ENCODE peak calls at places on chromosome 13, in seven cellular contexts. N, P, A, X, O, R and M are unnamed samples.

GRCh38 chr13:66402071-66402470 is 828.1 kb downstream of the PCDH9 start:
- DNase-seq in N (no peak), P (no peak), A (no peak), X (no peak), O (no peak), R (no peak), M (no peak)

GRCh38 chr13:26323127-26323526 is 69.2 kb downstream of the CDK8 start:
- DNase-seq in N (no peak), P (no peak), A (no peak), X (no peak), O (no peak), R (no peak), M (no peak)

GRCh38 chr13:39284801-39285388 is 246.6 kb downstream of the NHLRC3 start:
- DNase-seq in N (no peak), P (no peak), A (no peak), X (no peak), O (no peak), R (peak), M (no peak)

GRCh38 chr13:114179087-114179658 is at the start of gene CFAP97D2:
- DNase-seq in N (no peak), P (no peak), A (no peak), X (no peak), O (no peak), R (no peak), M (no peak)

GRCh38 chr13:59363950-59364349 is 799.8 kb downstream of the DIAPH3 start:
- DNase-seq in N (no peak), P (no peak), A (no peak), X (no peak), O (no peak), R (no peak), M (no peak)

GRCh38 chr13:45627656-45628055 is 12.1 kb upstream of the ERICH6B start:
- DNase-seq in N (no peak), P (no peak), A (no peak), X (no peak), O (no peak), R (no peak), M (no peak)

GRCh38 chr13:71867101-71867814 is at the start of gene DACH1:
- DNase-seq in N (no peak), P (no peak), A (peak), X (no peak), O (peak), R (peak), M (peak)

GRCh38 chr13:36764957-36765356 is 54.1 kb upstream of the RFXAP start:
- DNase-seq in N (no peak), P (no peak), A (no peak), X (no peak), O (no peak), R (no peak), M (no peak)

GRCh38 chr13:103469771-103470170 is 403.6 kb upstream of the SLC10A2 start:
- DNase-seq in N (no peak), P (no peak), A (no peak), X (no peak), O (no peak), R (no peak), M (no peak)

GRCh38 chr13:40230833-40231266 is 435.6 kb downstream of the FOXO1 start:
- DNase-seq in N (no peak), P (no peak), A (no peak), X (no peak), O (no peak), R (no peak), M (no peak)

GRCh38 chr13:40189885-40190655 is 476.4 kb downstream of the FOXO1 start:
- DNase-seq in N (no peak), P (no peak), A (no peak), X (no peak), O (no peak), R (no peak), M (no peak)

GRCh38 chr13:65468628-65469027 is 1761.5 kb downstream of the PCDH9 start:
- DNase-seq in N (no peak), P (no peak), A (no peak), X (no peak), O (no peak), R (peak), M (no peak)

GRCh38 chr13:32472194-32472621 is 44.3 kb upstream of the N4BP2L1 start:
- DNase-seq in N (no peak), P (no peak), A (no peak), X (no peak), O (no peak), R (no peak), M (no peak)

GRCh38 chr13:35469781-35470380 is 6.6 kb downstream of the MAB21L1 start:
- DNase-seq in N (no peak), P (no peak), A (no peak), X (no peak), O (no peak), R (no peak), M (no peak)

GRCh38 chr13:45367995-45368394 is 27.0 kb upstream of the TPT1 start:
- DNase-seq in N (no peak), P (no peak), A (no peak), X (no peak), O (no peak), R (no peak), M (no peak)

GRCh38 chr13:105991622-105992254 is 543.7 kb downstream of the EFNB2 start:
- DNase-seq in N (no peak), P (no peak), A (no peak), X (no peak), O (peak), R (peak), M (no peak)

GRCh38 chr13:30257433-30258099 is 49.8 kb downstream of the KATNAL1 start:
- DNase-seq in N (no peak), P (no peak), A (no peak), X (no peak), O (no peak), R (peak), M (no peak)

GRCh38 chr13:87123987-87124784 is 547.0 kb upstream of the SLITRK5 start:
- DNase-seq in N (no peak), P (no peak), A (no peak), X (no peak), O (no peak), R (peak), M (no peak)

GRCh38 chr13:75226755-75227435 is 255.1 kb downstream of the TBC1D4 start:
- DNase-seq in N (no peak), P (no peak), A (no peak), X (no peak), O (no peak), R (peak), M (no peak)

GRCh38 chr13:87696458-87696857 is 25.3 kb downstream of the SLITRK5 start:
- DNase-seq in N (no peak), P (no peak), A (no peak), X (no peak), O (no peak), R (no peak), M (no peak)

GRCh38 chr13:21481359-21481758 is 22.3 kb upstream of the ZDHHC20 start:
- DNase-seq in N (no peak), P (no peak), A (no peak), X (no peak), O (no peak), R (no peak), M (no peak)

GRCh38 chr13:55219538-55219937 is 1921.2 kb upstream of the PRR20A start:
- DNase-seq in N (no peak), P (no peak), A (no peak), X (no peak), O (no peak), R (no peak), M (no peak)

GRCh38 chr13:95352486-95352885 is 51.2 kb upstream of the ABCC4 start:
- DNase-seq in N (no peak), P (no peak), A (no peak), X (no peak), O (no peak), R (no peak), M (no peak)

GRCh38 chr13:50073340-50073739 is 58.1 kb downstream of the KCNRG start:
- DNase-seq in N (no peak), P (no peak), A (no peak), X (no peak), O (no peak), R (no peak), M (no peak)
- H3K4me3 ChIP-seq in N (no peak), P (no peak), A (no peak), X (no peak), O (no peak), R (no peak), M (no peak)

DNA sequence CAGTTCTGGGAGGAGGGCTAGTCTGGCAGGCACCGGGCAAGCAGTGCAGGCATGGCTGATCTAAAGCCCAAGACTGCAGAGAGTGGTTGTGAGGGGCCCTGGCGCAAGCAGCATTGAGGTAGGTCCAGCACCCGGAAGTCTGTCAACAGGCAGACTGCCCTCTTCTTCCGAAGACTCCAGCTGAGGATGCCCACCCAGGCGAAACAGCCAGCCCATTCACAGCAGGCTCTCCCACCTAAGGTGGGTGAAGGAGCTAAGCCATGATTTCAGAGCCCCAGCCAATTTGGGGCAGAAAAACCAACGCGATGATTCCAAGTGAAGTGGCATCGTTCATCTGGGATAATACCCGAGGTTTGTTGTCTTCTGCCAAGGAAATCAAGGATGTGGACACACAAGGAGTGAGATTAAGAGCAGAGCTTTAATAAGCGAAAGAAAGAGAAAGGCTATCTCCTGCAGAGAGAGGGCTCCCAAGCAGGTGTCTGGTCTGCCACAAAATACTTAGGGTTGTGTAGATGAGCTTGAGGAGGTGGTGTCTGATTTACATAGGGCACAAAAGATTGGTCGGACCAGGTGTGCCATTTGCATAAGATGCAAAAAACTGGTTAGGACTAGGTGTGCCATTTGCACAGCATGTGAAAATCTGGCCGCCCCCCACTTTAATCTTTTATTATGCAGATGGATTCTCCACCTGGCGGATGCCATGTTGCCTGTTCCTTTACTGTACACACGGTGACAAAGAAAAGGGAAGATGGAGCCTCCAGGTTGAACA is 22.6 kb downstream of the FAM124A start:
- DNase-seq in N (no peak), P (no peak), A (no peak), X (no peak), O (no peak), R (no peak), M (no peak)
- H3K4me3 ChIP-seq in N (no peak), P (no peak), A (no peak), X (no peak), O (no peak), R (no peak), M (no peak)

GRCh38 chr13:78382481-78382880 is 220.9 kb downstream of the POU4F1 start:
- DNase-seq in N (no peak), P (no peak), A (no peak), X (no peak), O (no peak), R (no peak), M (no peak)
- H3K4me3 ChIP-seq in N (no peak), P (no peak), A (no peak), X (no peak), O (no peak), R (no peak), M (no peak)

GRCh38 chr13:46668302-46668720 is 115.3 kb downstream of the LRCH1 start:
- DNase-seq in N (no peak), P (peak), A (peak), X (no peak), O (no peak), R (peak), M (peak)
- H3K4me3 ChIP-seq in N (peak), P (no peak), A (no peak), X (no peak), O (no peak), R (peak), M (no peak)

DNA sequence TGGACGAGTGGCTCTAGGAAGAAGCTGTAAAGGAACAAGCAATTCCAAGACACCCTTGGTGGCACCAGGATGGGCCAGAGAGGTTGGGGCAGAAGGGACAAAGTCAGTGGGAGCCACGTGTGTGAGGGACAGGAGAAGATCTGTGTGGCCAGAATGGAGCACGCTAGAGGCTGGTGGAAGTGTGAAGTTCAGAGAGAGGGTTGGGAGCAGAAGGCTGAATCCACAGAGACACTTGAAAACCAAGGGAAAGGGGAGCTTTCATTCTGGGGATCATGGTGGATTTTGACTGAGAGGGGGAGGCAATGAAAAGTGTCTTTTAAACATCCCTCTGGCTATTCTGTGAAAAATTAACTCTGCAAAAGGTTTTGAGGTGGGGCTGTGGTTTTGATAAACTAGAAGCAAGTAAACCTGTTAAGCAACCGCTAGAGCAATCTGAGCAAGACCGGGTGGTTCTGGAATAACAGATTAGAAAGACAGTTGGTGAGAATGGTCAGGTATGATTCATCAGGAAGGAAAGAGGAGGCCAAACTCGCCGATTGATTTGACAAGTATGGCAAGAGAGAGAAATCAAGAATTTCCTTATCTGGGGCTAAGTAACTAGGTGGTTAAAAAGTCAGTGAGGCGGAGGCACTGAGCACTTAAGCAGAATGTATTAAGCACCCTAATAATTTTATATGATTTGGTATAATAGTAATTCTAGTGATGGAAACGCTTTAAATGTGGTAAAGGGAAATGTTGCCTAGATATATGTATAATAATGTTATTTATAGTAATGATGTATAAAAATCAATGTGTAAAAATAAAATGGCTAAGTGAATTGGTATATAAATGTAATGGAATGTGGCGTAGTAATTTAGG is 140.0 kb downstream of the MYO16 start:
- DNase-seq in N (no peak), P (no peak), A (no peak), X (no peak), O (no peak), R (no peak), M (no peak)
- H3K4me3 ChIP-seq in N (no peak), P (no peak), A (no peak), X (no peak), O (no peak), R (no peak), M (no peak)

DNA sequence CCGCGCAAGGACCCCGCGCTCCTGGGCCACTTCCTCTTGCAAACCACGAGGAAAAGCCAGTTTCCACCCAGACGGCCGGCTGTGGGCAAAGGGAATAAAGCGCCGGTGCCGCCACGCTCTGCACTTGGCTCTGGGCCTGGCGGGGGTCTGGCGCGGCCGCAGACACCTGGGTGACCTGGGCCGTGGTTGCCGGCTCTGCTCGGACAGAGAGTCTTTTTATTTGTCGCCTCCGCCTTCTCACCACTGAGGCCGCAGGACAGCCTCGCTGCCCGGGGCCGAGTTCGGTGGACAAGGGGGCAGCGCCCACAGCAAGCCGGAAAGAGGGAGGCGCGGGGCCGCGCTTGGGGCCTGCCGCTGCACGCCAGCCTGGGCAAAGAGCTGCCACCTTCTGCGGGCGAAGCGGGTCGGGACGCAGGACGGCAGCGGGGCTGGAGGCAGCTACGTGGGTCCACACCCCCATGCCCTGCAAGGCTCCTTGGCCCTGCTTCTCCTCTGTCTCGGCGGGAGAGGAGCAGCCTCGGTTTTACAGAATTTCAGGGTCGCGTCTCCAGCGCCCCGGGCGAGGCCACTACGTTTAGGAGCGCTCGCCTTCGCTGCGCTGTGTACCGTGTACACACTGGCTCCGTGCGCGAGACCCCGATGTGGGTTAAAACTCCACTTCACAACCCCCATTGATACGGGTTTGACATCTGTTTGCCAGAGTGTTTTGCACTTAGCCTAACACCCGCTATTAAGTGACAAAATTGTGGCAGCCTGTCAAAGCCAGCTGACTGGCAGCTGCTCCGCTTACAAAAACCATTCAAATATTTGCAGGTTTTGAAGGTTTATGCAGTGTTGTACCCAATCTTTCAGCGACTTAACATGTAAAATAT is 13.0 kb upstream of the SOX1 start:
- DNase-seq in N (no peak), P (no peak), A (no peak), X (no peak), O (no peak), R (no peak), M (no peak)
- H3K4me3 ChIP-seq in N (no peak), P (no peak), A (no peak), X (no peak), O (no peak), R (no peak), M (no peak)

GRCh38 chr13:27967203-27967735 is 1.8 kb downstream of the CDX2 start:
- DNase-seq in N (no peak), P (no peak), A (no peak), X (no peak), O (peak), R (no peak), M (no peak)

GRCh38 chr13:27968316-27969072 is 621 bp downstream of the CDX2 start:
- DNase-seq in N (no peak), P (no peak), A (no peak), X (no peak), O (peak), R (no peak), M (peak)

GRCh38 chr13:27966641-27967202 is 2.4 kb downstream of the CDX2 start:
- DNase-seq in N (no peak), P (no peak), A (no peak), X (no peak), O (peak), R (no peak), M (no peak)

GRCh38 chr13:27969073-27969865 is at the start of gene CDX2:
- DNase-seq in N (no peak), P (no peak), A (no peak), X (no peak), O (peak), R (no peak), M (no peak)

DNA sequence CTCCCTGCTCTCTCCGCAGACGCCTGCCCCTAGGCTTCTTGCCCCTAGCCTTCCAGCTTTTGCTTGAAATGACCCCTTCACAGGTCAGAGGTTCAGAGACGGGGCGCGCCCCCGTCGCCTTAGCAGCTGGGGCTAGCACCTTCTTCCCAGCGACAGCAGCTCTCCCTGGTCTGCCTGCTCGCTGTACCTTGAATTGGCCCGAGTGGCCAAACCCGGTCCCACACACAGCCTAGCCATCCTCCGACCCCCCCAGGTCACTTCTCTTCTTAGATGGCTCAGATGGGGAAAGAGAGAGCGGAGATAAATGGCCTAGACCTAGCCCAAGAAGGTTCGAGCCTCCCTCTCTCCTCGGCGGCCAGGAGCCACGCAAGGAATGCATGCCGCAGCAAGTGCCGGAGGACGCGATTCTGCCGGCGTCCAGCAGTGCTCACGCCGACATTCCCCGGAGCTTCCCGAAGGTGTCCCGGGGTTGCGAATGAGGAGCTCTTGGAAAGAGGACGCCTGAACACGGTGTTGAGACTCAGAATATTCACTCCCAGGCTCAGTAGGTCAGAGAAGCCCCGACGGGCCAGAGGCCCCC is 1.3 kb downstream of the CDX2 start:
- DNase-seq in N (no peak), P (no peak), A (no peak), X (no peak), O (peak), R (no peak), M (no peak)
- H3K4me3 ChIP-seq in N (no peak), P (no peak), A (no peak), X (no peak), O (no peak), R (no peak), M (peak)

GRCh38 chr13:51147732-51148131 is 36.7 kb upstream of the C13orf42 start:
- DNase-seq in N (no peak), P (no peak), A (no peak), X (no peak), O (no peak), R (no peak), M (no peak)
- H3K4me3 ChIP-seq in N (no peak), P (no peak), A (no peak), X (no peak), O (no peak), R (no peak), M (no peak)